ENCODE peak calls at places on chromosomes 16 and 17, in seven cellular contexts. K, P, U, X, E, F and G are unnamed samples.
A peak's percentile ranks its signal among the peaks of the same experiment; 100 is the strongest.

GRCh38 chr17:43543300-43543699 is 2.8 kb downstream of the ETV4 start:
- DNase-seq in U (no peak), K (no peak), P (peak; percentile 44), F (no peak), X (no peak), E (no peak), G (no peak)

GRCh38 chr16:1564325-1564724 is 30.9 kb downstream of the TMEM204 start:
- DNase-seq in U (no peak), X (no peak), K (no peak), E (no peak), P (no peak), F (no peak), G (no peak)

GRCh38 chr16:82700541-82701240 is 73.9 kb downstream of the CDH13 start:
- DNase-seq in P (no peak), E (no peak), K (peak; percentile 67), U (no peak), X (no peak), F (no peak), G (no peak)

GRCh38 chr16:81618661-81619060 is 160.4 kb upstream of the PLCG2 start:
- DNase-seq in E (no peak), F (no peak), P (peak; percentile 66), X (no peak), K (no peak), U (no peak), G (peak; percentile 42)

GRCh38 chr17:2238432-2239169 is 65.0 kb downstream of the SMG6 start:
- DNase-seq in K (no peak), E (no peak), P (no peak), F (no peak), U (no peak), X (no peak), G (no peak)

GRCh38 chr16:85211247-85211910 is 99.1 kb upstream of the CIBAR2 start:
- DNase-seq in U (no peak), X (no peak), P (no peak), F (no peak), K (no peak), E (no peak), G (no peak)

GRCh38 chr17:45425125-45425983 is 7.3 kb downstream of the ARHGAP27 start:
- DNase-seq in U (peak; percentile 72), E (peak; percentile 80), X (peak; percentile 77), P (peak; percentile 93), K (peak; percentile 97), F (no peak), G (peak; percentile 94)

GRCh38 chr16:2776500-2777139 is 460 bp downstream of the ELOB start:
- DNase-seq in F (peak; percentile 29), U (peak; percentile 48), X (no peak), P (peak; percentile 65), K (no peak), E (peak; percentile 37), G (peak; percentile 65)

GRCh38 chr16:67387479-67388079 is 5.7 kb downstream of the TPPP3 start:
- DNase-seq in K (no peak), F (no peak), E (no peak), X (no peak), P (no peak), U (no peak), G (no peak)

GRCh38 chr16:89111263-89111662 is 17.6 kb downstream of the ACSF3 start:
- DNase-seq in K (no peak), U (no peak), F (no peak), E (no peak), X (no peak), P (no peak), G (no peak)

GRCh38 chr16:89841275-89841674 is 13.0 kb downstream of the SPIRE2 start:
- DNase-seq in U (no peak), K (no peak), X (no peak), P (no peak), E (no peak), F (peak; percentile 68), G (no peak)

GRCh38 chr16:81515281-81515680 is 70.7 kb downstream of the CMIP start:
- DNase-seq in E (no peak), X (no peak), U (no peak), F (no peak), K (no peak), P (peak; percentile 58), G (no peak)

GRCh38 chr16:27374794-27375499 is 27.0 kb upstream of the IL21R start:
- DNase-seq in F (peak; percentile 18), U (peak; percentile 93), X (peak; percentile 37), P (peak; percentile 57), K (peak; percentile 85), E (peak; percentile 93), G (peak; percentile 77)

GRCh38 chr16:69340095-69340644 is 598 bp downstream of the NIP7 start:
- DNase-seq in E (no peak), F (no peak), U (no peak), K (no peak), X (no peak), P (no peak), G (no peak)

GRCh38 chr17:77741109-77741508 is 217.4 kb upstream of the TNRC6C start:
- DNase-seq in F (peak; percentile 23), E (peak; percentile 79), P (no peak), X (no peak), K (no peak), U (peak; percentile 54), G (no peak)

GRCh38 chr17:51815097-51815496 is 343.4 kb downstream of the CA10 start:
- DNase-seq in F (no peak), P (no peak), K (no peak), X (no peak), U (no peak), E (no peak), G (no peak)

GRCh38 chr17:59668816-59669215 is 38.4 kb downstream of the PTRH2 start:
- DNase-seq in E (no peak), K (peak; percentile 45), X (no peak), U (no peak), F (no peak), P (peak; percentile 34), G (no peak)

GRCh38 chr16:87212026-87212425 is 105.2 kb downstream of the C16orf95 start:
- DNase-seq in P (no peak), U (no peak), K (no peak), E (no peak), X (no peak), F (no peak), G (no peak)

GRCh38 chr17:37261286-37261685 is 114.5 kb upstream of the C17orf78 start:
- DNase-seq in E (no peak), K (no peak), F (no peak), P (no peak), X (no peak), U (no peak), G (no peak)

GRCh38 chr17:56798916-56799315 is 34.8 kb downstream of the C17orf67 start:
- DNase-seq in E (peak; percentile 36), K (no peak), U (peak; percentile 53), F (no peak), P (peak; percentile 61), X (no peak), G (no peak)

GRCh38 chr16:47625115-47625567 is 164.0 kb downstream of the PHKB start:
- DNase-seq in U (no peak), P (no peak), X (no peak), K (no peak), E (no peak), F (no peak), G (no peak)

GRCh38 chr17:44830359-44831269 is 527 bp upstream of the GJC1 start:
- DNase-seq in X (no peak), U (peak; percentile 31), F (no peak), K (peak; percentile 48), E (peak; percentile 65), P (peak; percentile 71), G (peak; percentile 44)

GRCh38 chr17:38663125-38663751 is 11.5 kb downstream of the EPOP start:
- DNase-seq in E (peak; percentile 95), X (peak; percentile 68), F (no peak), U (peak; percentile 91), K (peak; percentile 87), P (peak; percentile 92), G (peak; percentile 90)

GRCh38 chr17:62801553-62801952 is 6.6 kb downstream of the MARCHF10 start:
- DNase-seq in K (no peak), U (no peak), P (peak; percentile 71), X (no peak), E (no peak), F (no peak), G (no peak)

GRCh38 chr17:28527859-28528258 is 21.7 kb downstream of the FOXN1 start:
- DNase-seq in X (peak; percentile 20), P (no peak), F (no peak), E (no peak), K (no peak), U (no peak), G (no peak)

GRCh38 chr17:76554131-76554530 is 14.3 kb downstream of the PRCD start:
- DNase-seq in K (no peak), P (no peak), E (no peak), X (peak; percentile 57), F (no peak), U (no peak), G (no peak)

GRCh38 chr17:2510559-2510958 is 1.1 kb downstream of the METTL16 start:
- DNase-seq in P (peak; percentile 3), U (no peak), X (no peak), F (no peak), E (no peak), K (no peak), G (no peak)

GRCh38 chr17:2405247-2405926 is 4.5 kb upstream of the MNT start:
- DNase-seq in P (no peak), F (no peak), U (no peak), K (no peak), X (no peak), E (no peak), G (peak; percentile 53)

GRCh38 chr16:86932130-86932982 is 354.0 kb downstream of the FOXL1 start:
- DNase-seq in E (no peak), F (no peak), P (no peak), K (no peak), U (no peak), X (no peak), G (no peak)

GRCh38 chr17:76550712-76551615 is 11.1 kb downstream of the PRCD start:
- DNase-seq in F (no peak), K (no peak), P (peak; percentile 74), E (no peak), X (no peak), U (no peak), G (no peak)

GRCh38 chr17:17904171-17905035 is 67.6 kb upstream of the SREBF1 start:
- DNase-seq in X (no peak), U (no peak), F (no peak), P (no peak), E (no peak), K (no peak), G (no peak)

GRCh38 chr16:65702707-65703402 is 581.0 kb upstream of the CDH11 start:
- DNase-seq in U (no peak), K (no peak), X (no peak), P (no peak), F (no peak), E (no peak), G (no peak)

GRCh38 chr17:56785396-56785795 is 48.3 kb downstream of the C17orf67 start:
- DNase-seq in E (no peak), K (peak; percentile 32), P (peak; percentile 21), F (no peak), X (no peak), U (no peak), G (no peak)

GRCh38 chr17:75758131-75758905 is 6.7 kb downstream of the GALK1 start:
- DNase-seq in F (no peak), K (no peak), E (peak; percentile 41), U (no peak), X (no peak), P (no peak), G (no peak)